ENCODE peak calls at places on chromosomes 3 and 15, in eight cellular contexts. W, Q, N, E, R, H, C and X are unnamed samples.
A peak's percentile ranks its signal among the peaks of the same experiment; 100 is the strongest.

GRCh38 chr15:85047271-85047948 is 65.8 kb downstream of the PDE8A start:
- DNase-seq in W (no peak), Q (no peak), N (no peak), E (no peak), R (peak; percentile 66), H (peak; percentile 99), C (no peak), X (no peak)

GRCh38 chr3:139319428-139320402 is 24.1 kb upstream of the MRPS22 start:
- DNase-seq in W (no peak), Q (peak; percentile 36), N (no peak), E (no peak), R (no peak), H (peak; percentile 24), C (peak; percentile 8), X (no peak)

GRCh38 chr3:177245257-177245656 is 48.0 kb upstream of the TBL1XR1 start:
- DNase-seq in W (no peak), Q (no peak), N (no peak), E (peak; percentile 38), R (no peak), H (no peak), C (no peak), X (no peak)

GRCh38 chr15:72174551-72175165 is 22.9 kb downstream of the GRAMD2A start:
- DNase-seq in W (no peak), Q (no peak), N (no peak), E (no peak), R (no peak), H (no peak), C (no peak), X (no peak)

GRCh38 chr3:15241341-15241740 is 35.3 kb downstream of the CAPN7 start:
- DNase-seq in W (peak; percentile 57), Q (peak; percentile 9), N (no peak), E (no peak), R (no peak), H (peak; percentile 32), C (peak; percentile 31), X (peak; percentile 32)

GRCh38 chr15:28885630-28886430 is at the start of gene APBA2:
- DNase-seq in W (peak; percentile 69), Q (no peak), N (no peak), E (no peak), R (no peak), H (peak; percentile 55), C (no peak), X (peak; percentile 17)

GRCh38 chr3:197337656-197338055 is 39.2 kb upstream of the DLG1 start:
- DNase-seq in W (no peak), Q (no peak), N (no peak), E (no peak), R (no peak), H (no peak), C (no peak), X (no peak)

GRCh38 chr3:53328750-53329149 is 18.6 kb downstream of the DCP1A start:
- DNase-seq in W (no peak), Q (no peak), N (no peak), E (no peak), R (no peak), H (no peak), C (no peak), X (no peak)

GRCh38 chr15:67136802-67137201 is 71.4 kb downstream of the SMAD3 start:
- DNase-seq in W (no peak), Q (no peak), N (no peak), E (no peak), R (no peak), H (no peak), C (no peak), X (no peak)

GRCh38 chr15:80920271-80920699 is 69.3 kb downstream of the MESD start:
- DNase-seq in W (no peak), Q (no peak), N (no peak), E (no peak), R (no peak), H (no peak), C (no peak), X (no peak)

GRCh38 chr3:177150218-177150916 is 46.9 kb downstream of the TBL1XR1 start:
- DNase-seq in W (no peak), Q (no peak), N (no peak), E (no peak), R (no peak), H (no peak), C (no peak), X (no peak)

GRCh38 chr3:195870442-195870841 is 37.9 kb downstream of the TNK2 start:
- DNase-seq in W (no peak), Q (no peak), N (no peak), E (no peak), R (no peak), H (no peak), C (no peak), X (no peak)

GRCh38 chr15:48330045-48330840 is 986 bp upstream of the DUT start:
- DNase-seq in W (no peak), Q (no peak), N (no peak), E (no peak), R (no peak), H (no peak), C (no peak), X (no peak)